ENCODE peak calls at places on chromosomes 4 and X, in eight cellular contexts. B is HCT116, U is upper lobe of left lung, M is Panc1, F is GM23338, R is HepG2, D is K562, X is GM12878. T is an unnamed sample.
A peak's percentile ranks its signal among the peaks of the same experiment; 100 is the strongest.

GRCh38 chr4:31088600-31089230 is 368.5 kb downstream of the PCDH7 start:
- ATAC-seq in R (no peak), F (no peak), X (peak; percentile 61), B (peak; percentile 50), D (no peak), U (no peak), M (peak; percentile 48), T (no peak)

GRCh38 chrX:45172890-45173289 is 27.8 kb downstream of the DIPK2B start:
- ATAC-seq in D (peak; percentile 72), F (no peak), R (no peak), M (no peak), X (no peak), B (peak; percentile 66), U (peak; percentile 36), T (no peak)

GRCh38 chr4:98522603-98523395 is 135.6 kb downstream of the TSPAN5 start:
- ATAC-seq in F (no peak), D (no peak), U (no peak), M (peak; percentile 75), X (no peak), B (peak; percentile 87), R (no peak), T (no peak)

GRCh38 chrX:118022803-118023202 is 93.8 kb downstream of the KLHL13 start:
- ATAC-seq in B (no peak), M (no peak), X (no peak), R (no peak), U (no peak), D (no peak), F (no peak), T (no peak)

GRCh38 chr4:85595796-85596559 is 121.0 kb downstream of the ARHGAP24 start:
- ATAC-seq in M (no peak), R (no peak), U (no peak), B (no peak), X (no peak), D (no peak), F (no peak), T (no peak)

GRCh38 chr4:189046642-189047041 is 894.0 kb upstream of the FRG1 start:
- ATAC-seq in F (peak; percentile 96), D (no peak), U (no peak), B (no peak), M (no peak), X (no peak), R (no peak), T (no peak)

GRCh38 chr4:8058031-8058479 is 100.6 kb downstream of the ABLIM2 start:
- ATAC-seq in R (peak; percentile 71), B (no peak), F (no peak), X (no peak), U (no peak), D (no peak), M (no peak), T (no peak)

GRCh38 chr4:158796370-158797140 is 27.7 kb downstream of the FNIP2 start:
- ATAC-seq in R (no peak), D (no peak), F (no peak), X (no peak), M (peak; percentile 51), B (no peak), U (peak; percentile 69), T (no peak)

GRCh38 chr4:38688676-38689355 is 24.8 kb downstream of the KLF3 start:
- ATAC-seq in F (no peak), X (no peak), M (no peak), R (no peak), U (no peak), D (no peak), B (no peak), T (no peak)

GRCh38 chr4:184281231-184282139 is 63.8 kb upstream of the ENPP6 start:
- ATAC-seq in U (no peak), X (peak; percentile 48), B (no peak), M (no peak), D (no peak), F (no peak), R (no peak), T (no peak)

GRCh38 chrX:63387411-63387810 is 36.3 kb upstream of the SPIN4 start:
- ATAC-seq in R (no peak), M (no peak), U (no peak), F (no peak), D (no peak), B (no peak), X (no peak), T (no peak)

GRCh38 chr4:52377563-52377962 is 281.5 kb downstream of the USP46 start:
- ATAC-seq in R (no peak), B (no peak), M (no peak), X (no peak), U (no peak), D (no peak), F (peak; percentile 50), T (no peak)

GRCh38 chrX:115297189-115297588 is 7.7 kb downstream of the LUZP4 start:
- ATAC-seq in R (no peak), X (no peak), U (no peak), M (no peak), F (no peak), B (no peak), D (no peak), T (no peak)

GRCh38 chr4:98929341-98930267 is 671 bp upstream of the EIF4E start:
- ATAC-seq in F (peak; percentile 58), B (peak; percentile 64), M (peak; percentile 77), U (peak; percentile 86), D (peak; percentile 69), X (peak; percentile 68), R (peak; percentile 79), T (peak; percentile 60)

GRCh38 chrX:145817666-145818521 is at the start of gene SLITRK2:
- ATAC-seq in R (no peak), M (peak; percentile 73), F (peak; percentile 56), B (no peak), X (no peak), U (no peak), D (no peak), T (peak; percentile 26)

GRCh38 chr4:183438458-183439113 is 5.8 kb upstream of the CDKN2AIP start:
- ATAC-seq in R (peak; percentile 48), U (no peak), F (no peak), B (peak; percentile 86), D (no peak), X (no peak), M (peak; percentile 94), T (no peak)

GRCh38 chr4:152482211-152482610 is 53.7 kb downstream of the FBXW7 start:
- ATAC-seq in R (no peak), X (no peak), B (no peak), D (no peak), U (no peak), F (no peak), M (no peak), T (no peak)

DNA sequence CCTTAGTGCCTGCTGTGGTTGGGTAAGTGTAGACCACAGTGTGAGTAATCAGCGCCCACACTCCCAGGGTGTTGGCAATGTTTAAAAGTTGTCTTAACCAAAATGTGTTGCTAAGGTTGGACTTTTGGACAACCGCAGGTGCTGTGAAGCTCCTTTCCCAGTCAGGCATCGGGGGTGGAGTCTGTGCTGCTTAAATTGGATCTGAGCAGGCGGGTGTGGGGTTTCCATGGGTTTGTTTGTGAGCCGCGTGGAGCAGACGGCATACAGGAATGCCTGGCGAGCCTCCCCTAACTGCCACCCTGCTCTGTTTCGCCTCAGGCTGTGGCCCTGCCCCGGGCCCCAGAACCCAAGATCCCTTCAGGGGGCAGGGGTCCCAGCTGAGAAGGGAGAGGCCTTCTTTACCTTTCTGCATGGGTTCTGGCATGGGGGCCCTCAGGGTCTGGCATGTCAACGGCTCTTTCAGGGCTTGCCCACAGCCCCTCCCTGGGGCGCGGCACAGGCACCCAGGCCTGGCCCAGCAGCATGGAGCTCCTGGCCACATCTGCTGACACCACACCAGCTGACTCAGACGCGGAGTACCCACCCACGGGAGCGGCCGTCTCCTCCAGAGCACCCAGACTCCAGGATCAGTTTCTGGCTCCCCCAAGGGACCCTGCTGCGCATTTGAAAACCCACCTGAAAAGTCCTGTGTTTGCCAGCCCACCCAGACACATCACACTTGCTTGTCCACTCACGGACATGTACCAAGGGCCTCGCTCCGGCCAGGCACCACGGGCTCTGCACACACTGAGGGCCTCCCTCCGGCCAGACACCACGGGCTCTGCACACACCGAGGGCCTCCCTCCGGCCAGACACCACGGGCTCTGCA is 5.1 kb upstream of the SPON2 start:
- ATAC-seq in M (no peak), D (no peak), R (peak; percentile 11), F (no peak), U (no peak), X (peak; percentile 72), B (peak; percentile 43), T (no peak)
- H3K27ac ChIP-seq in M (no peak overlapping the region), D (no peak overlapping the region), R (no peak overlapping the region), F (no peak overlapping the region), U (no peak overlapping the region), X (no peak overlapping the region), B (no peak overlapping the region), T (no peak overlapping the region)

GRCh38 chrX:100704581-100705203 is 27.2 kb downstream of the SYTL4 start:
- ATAC-seq in U (no peak), M (no peak), X (no peak), F (no peak), D (no peak), R (no peak), B (no peak), T (no peak)
- TF ChIP-seq POLR2AphosphoS5 in U (no peak), M (no peak), X (no peak), F (no peak), D (no peak), R (no peak), B (no peak), T (no peak)

DNA sequence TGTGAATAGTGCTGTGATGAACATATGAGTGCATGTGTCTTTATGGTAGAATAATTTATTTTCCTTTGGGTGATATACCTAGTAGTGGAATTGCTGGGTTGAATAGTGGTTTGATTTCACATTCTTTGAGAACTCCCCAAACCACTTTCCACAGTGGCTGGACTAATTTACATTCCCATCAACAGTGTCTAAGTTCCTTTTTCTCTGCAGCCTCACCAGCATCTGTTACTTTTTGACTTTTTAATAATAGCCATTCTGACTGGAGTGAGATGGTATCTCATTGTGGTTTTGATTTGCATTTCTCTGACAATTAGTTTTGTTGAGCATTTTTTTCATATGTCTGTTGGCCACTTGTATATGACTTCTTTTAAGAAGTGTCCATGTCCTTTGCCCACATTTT is 29.1 kb downstream of the JADE3 start:
- ATAC-seq in R (no peak), U (no peak), M (no peak), B (no peak), F (no peak), X (no peak), D (no peak), T (no peak)
- H3K4me1 ChIP-seq in R (no peaks in the 10 kb centered on the region), U (no peaks in the 10 kb centered on the region), M (peaks cover 3% of the 10 kb centered on the region), B (no peaks in the 10 kb centered on the region), F (peaks cover 8% of the 10 kb centered on the region), X (no peaks in the 10 kb centered on the region), D (no peaks in the 10 kb centered on the region), T (no peaks in the 10 kb centered on the region)

GRCh38 chr4:2715426-2715825 is 40.7 kb downstream of the TNIP2 start:
- ATAC-seq in F (no peak), X (no peak), U (no peak), M (no peak), R (no peak), D (no peak), B (no peak), T (no peak)

GRCh38 chr4:2712261-2712842 is 43.8 kb downstream of the TNIP2 start:
- ATAC-seq in X (peak; percentile 81), M (no peak), B (peak; percentile 77), F (peak; percentile 93), D (peak; percentile 63), U (no peak), R (peak; percentile 81), T (no peak)

GRCh38 chr4:2714918-2715317 is 41.2 kb downstream of the TNIP2 start:
- ATAC-seq in X (no peak), B (no peak), F (no peak), M (no peak), R (no peak), D (no peak), U (no peak), T (no peak)

GRCh38 chr4:2714071-2714770 is 41.9 kb downstream of the TNIP2 start:
- ATAC-seq in F (no peak), R (no peak), X (peak; percentile 34), M (no peak), B (no peak), D (no peak), U (peak; percentile 63), T (peak; percentile 55)

GRCh38 chr4:2713337-2713736 is 42.8 kb downstream of the TNIP2 start:
- ATAC-seq in B (no peak), U (no peak), D (no peak), M (no peak), R (no peak), F (no peak), X (no peak), T (no peak)
- H3K27ac ChIP-seq in B (no peak overlapping the region), U (no peak overlapping the region), D (no peak overlapping the region), M (no peak overlapping the region), R (no peak overlapping the region), F (peak overlapping the region; percentile 55), X (no peak overlapping the region), T (no peak overlapping the region)